ENCODE peak calls at places on chromosomes 6 and 20, in seven cellular contexts. Y, O, G, W, N, J and R are unnamed samples. For H3K36me3 and H3K4me1, the result is how much of the 10 kb centered on the place peaks cover.

GRCh38 chr6:160041608-160042007 is 72.7 kb downstream of the IGF2R start:
- DNase-seq in G (no peak), O (no peak), N (peak), Y (peak), W (peak), J (peak), R (peak)

GRCh38 chr20:36092424-36093024 is 62.0 kb upstream of the EPB41L1 start:
- DNase-seq in G (peak), J (peak), N (peak), Y (no peak), O (peak), W (no peak), R (peak)

GRCh38 chr6:16248271-16248670 is 9.9 kb downstream of the GMPR start:
- DNase-seq in N (no peak), O (no peak), Y (no peak), J (no peak), W (no peak), G (no peak), R (no peak)

GRCh38 chr20:13260620-13261279 is 39.7 kb downstream of the ISM1 start:
- DNase-seq in Y (no peak), G (no peak), J (no peak), O (no peak), W (no peak), N (no peak), R (no peak)

GRCh38 chr6:158026054-158026900 is 44.6 kb downstream of the SYNJ2 start:
- DNase-seq in J (peak), G (peak), Y (peak), N (peak), O (peak), W (peak), R (peak)

GRCh38 chr6:22306741-22307466 is 10.1 kb upstream of the PRL start:
- DNase-seq in J (no peak), N (no peak), W (no peak), G (no peak), O (no peak), Y (no peak), R (no peak)

GRCh38 chr6:7559651-7560385 is 18.3 kb downstream of the DSP start:
- DNase-seq in Y (no peak), G (no peak), N (no peak), J (no peak), W (no peak), O (no peak), R (no peak)

GRCh38 chr20:56986931-56987720 is 279.3 kb downstream of the BMP7 start:
- DNase-seq in O (no peak), Y (no peak), W (no peak), G (no peak), J (no peak), N (no peak), R (no peak)

GRCh38 chr6:83031689-83032088 is 34.0 kb downstream of the UBE3D start:
- DNase-seq in N (no peak), O (no peak), Y (no peak), J (no peak), W (no peak), G (no peak), R (no peak)

GRCh38 chr6:29667158-29667557 is 10.3 kb downstream of the MOG start:
- DNase-seq in J (no peak), G (no peak), Y (no peak), O (no peak), N (no peak), W (no peak), R (no peak)

GRCh38 chr6:140601409-140601808 is 1227.0 kb upstream of the CITED2 start:
- DNase-seq in J (no peak), W (no peak), N (no peak), G (no peak), O (no peak), Y (no peak), R (no peak)

GRCh38 chr6:90355965-90356364 is 59.3 kb upstream of the BACH2 start:
- DNase-seq in G (no peak), N (no peak), Y (no peak), W (no peak), J (no peak), O (no peak), R (no peak)

GRCh38 chr20:43799150-43799711 is 72.4 kb upstream of the GTSF1L start:
- DNase-seq in J (no peak), G (no peak), O (no peak), N (no peak), W (no peak), Y (no peak), R (no peak)

GRCh38 chr6:132132911-132133639 is 181.9 kb upstream of the CCN2 start:
- DNase-seq in G (peak), O (no peak), N (no peak), J (no peak), Y (no peak), W (peak), R (no peak)

GRCh38 chr20:61293951-61294350 is 41.9 kb downstream of the CDH4 start:
- DNase-seq in Y (no peak), W (no peak), N (no peak), O (no peak), J (no peak), G (no peak), R (no peak)

GRCh38 chr6:113432729-113433505 is 424.2 kb upstream of the MARCKS start:
- DNase-seq in G (no peak), N (no peak), W (no peak), O (no peak), J (no peak), Y (no peak), R (no peak)

GRCh38 chr6:71510856-71511255 is 222.2 kb downstream of the OGFRL1 start:
- DNase-seq in Y (no peak), W (no peak), O (no peak), N (no peak), G (peak), J (no peak), R (no peak)

GRCh38 chr20:28562510-28562898 is 2695.0 kb upstream of the DEFB115 start:
- DNase-seq in Y (no peak), J (no peak), N (no peak), W (peak), O (no peak), G (no peak), R (no peak)

GRCh38 chr20:53961527-53961926 is 108.9 kb downstream of the BCAS1 start:
- DNase-seq in N (no peak), J (no peak), W (no peak), O (no peak), G (peak), Y (no peak), R (no peak)

GRCh38 chr20:48544402-48545333 is 283.1 kb downstream of the PREX1 start:
- DNase-seq in O (no peak), W (no peak), J (no peak), Y (no peak), G (no peak), N (no peak), R (no peak)

GRCh38 chr20:37902504-37903313 is at the start of gene VSTM2L:
- DNase-seq in G (no peak), J (no peak), N (peak), Y (no peak), O (no peak), W (peak), R (no peak)

GRCh38 chr6:86016567-86016966 is 373.9 kb upstream of the SYNCRIP start:
- DNase-seq in Y (no peak), W (no peak), N (no peak), J (no peak), O (no peak), G (no peak), R (no peak)

GRCh38 chr20:16132399-16132798 is 440.8 kb downstream of the KIF16B start:
- DNase-seq in O (no peak), W (no peak), Y (no peak), N (no peak), G (no peak), J (no peak), R (no peak)

GRCh38 chr6:3457710-3458605 is 1.1 kb upstream of the SLC22A23 start:
- DNase-seq in G (peak), J (no peak), W (no peak), Y (no peak), O (no peak), N (peak), R (no peak)

GRCh38 chr6:93392797-93393196 is 26.6 kb downstream of the EPHA7 start:
- DNase-seq in Y (no peak), O (no peak), W (no peak), G (no peak), N (no peak), J (no peak), R (no peak)

GRCh38 chr20:15332711-15333160 is 995.3 kb upstream of the FLRT3 start:
- DNase-seq in Y (no peak), O (no peak), G (no peak), J (no peak), W (no peak), N (no peak), R (no peak)

GRCh38 chr6:142827356-142827755 is 117.6 kb downstream of the HIVEP2 start:
- DNase-seq in W (no peak), O (no peak), N (no peak), Y (no peak), J (peak), G (peak), R (no peak)

GRCh38 chr20:48921883-48922867 is 664 bp downstream of the ARFGEF2 start:
- DNase-seq in Y (no peak), J (peak), G (peak), W (peak), O (no peak), N (peak), R (peak)

GRCh38 chr6:167558213-167558869 is 233.5 kb downstream of the TTLL2 start:
- DNase-seq in W (no peak), Y (no peak), G (no peak), O (no peak), N (no peak), J (no peak), R (no peak)

GRCh38 chr6:154276810-154277577 is 79.6 kb downstream of the IPCEF1 start:
- DNase-seq in Y (no peak), J (no peak), O (peak), N (no peak), W (peak), G (peak), R (no peak)

GRCh38 chr6:73803562-73804221 is 107.7 kb downstream of the CD109 start:
- DNase-seq in Y (no peak), O (no peak), W (peak), N (no peak), J (no peak), G (peak), R (no peak)

GRCh38 chr6:162907876-162908481 is 180.2 kb downstream of the PACRG start:
- DNase-seq in Y (no peak), O (no peak), J (no peak), N (no peak), G (peak), W (peak), R (no peak)

DNA sequence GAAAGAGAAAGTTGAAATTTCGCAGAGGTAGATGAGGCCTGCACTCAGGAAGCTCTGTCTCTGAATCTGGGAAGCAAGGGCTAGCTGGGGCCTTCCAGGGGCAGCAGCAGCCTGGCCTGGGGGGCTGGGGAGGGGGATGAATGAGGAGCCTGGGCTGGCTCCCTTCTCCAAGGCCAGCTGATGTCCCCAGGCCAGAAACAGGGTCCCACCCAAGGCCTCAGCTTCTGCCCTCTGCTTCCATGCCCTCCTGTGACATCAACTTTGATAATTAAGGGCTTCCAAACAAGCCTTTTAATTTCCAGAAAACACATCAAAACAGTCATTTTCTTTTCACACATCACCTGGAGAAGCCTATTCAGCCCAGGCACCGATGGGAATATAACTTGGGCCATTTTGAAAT is 15.4 kb downstream of the TFAP2A start:
- DNase-seq in O (no peak), J (no peak), W (no peak), Y (no peak), G (no peak), N (no peak), R (no peak)
- H3K36me3 ChIP-seq in O (under half), J (under half), W (under half), Y (under half), G (under half), N (under half), R (under half)

GRCh38 chr20:63009044-63009961 is 2.5 kb upstream of the BHLHE23 start:
- DNase-seq in G (peak), O (peak), J (peak), Y (peak), N (peak), W (no peak), R (peak)
- H3K4me1 ChIP-seq in G (under half), O (under half), J (under half), Y (under half), N (under half), W (under half), R (under half)

GRCh38 chr6:44306710-44307109 is 6.4 kb downstream of the AARS2 start:
- DNase-seq in W (no peak), G (no peak), O (no peak), J (no peak), N (no peak), Y (no peak), R (no peak)

GRCh38 chr6:44305200-44305725 is 7.9 kb downstream of the AARS2 start:
- DNase-seq in J (no peak), O (no peak), N (no peak), Y (no peak), G (no peak), W (no peak), R (no peak)

GRCh38 chr6:44309092-44309491 is 4.1 kb downstream of the AARS2 start:
- DNase-seq in J (no peak), O (no peak), W (peak), G (no peak), N (no peak), Y (no peak), R (peak)

GRCh38 chr6:44309631-44310030 is 3.5 kb downstream of the AARS2 start:
- DNase-seq in G (no peak), Y (no peak), W (no peak), J (no peak), O (no peak), N (no peak), R (no peak)

DNA sequence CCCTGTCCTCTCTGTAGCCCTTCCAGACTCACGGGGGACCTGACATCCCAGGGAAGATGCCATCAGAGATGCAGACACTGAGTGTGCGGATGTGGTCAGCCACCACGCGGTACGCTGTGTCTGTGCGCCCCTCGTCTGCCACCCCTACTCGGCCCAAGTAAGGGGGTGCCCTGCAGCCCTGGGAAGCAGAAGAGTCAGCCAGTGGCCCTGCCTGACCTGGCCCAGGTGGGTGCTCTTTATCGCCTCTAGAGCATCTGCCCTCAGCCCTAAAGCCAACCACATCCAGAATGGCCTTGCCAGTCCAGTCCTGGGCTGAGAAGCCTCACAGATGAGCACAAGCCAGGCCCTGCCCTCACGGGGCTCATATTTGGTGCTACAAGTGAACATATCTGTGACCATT is 5.9 kb downstream of the AARS2 start:
- DNase-seq in W (no peak), O (no peak), Y (no peak), J (no peak), N (no peak), G (no peak), R (no peak)
- H3K36me3 ChIP-seq in W (under half), O (half or more), Y (half or more), J (under half), N (under half), G (half or more), R (under half)

GRCh38 chr6:36636687-36637418 is 41.7 kb upstream of the CDKN1A start:
- DNase-seq in J (no peak), G (no peak), W (no peak), O (no peak), Y (no peak), N (no peak), R (no peak)
- H3K4me1 ChIP-seq in J (under half), G (under half), W (under half), O (under half), Y (under half), N (under half), R (under half)

DNA sequence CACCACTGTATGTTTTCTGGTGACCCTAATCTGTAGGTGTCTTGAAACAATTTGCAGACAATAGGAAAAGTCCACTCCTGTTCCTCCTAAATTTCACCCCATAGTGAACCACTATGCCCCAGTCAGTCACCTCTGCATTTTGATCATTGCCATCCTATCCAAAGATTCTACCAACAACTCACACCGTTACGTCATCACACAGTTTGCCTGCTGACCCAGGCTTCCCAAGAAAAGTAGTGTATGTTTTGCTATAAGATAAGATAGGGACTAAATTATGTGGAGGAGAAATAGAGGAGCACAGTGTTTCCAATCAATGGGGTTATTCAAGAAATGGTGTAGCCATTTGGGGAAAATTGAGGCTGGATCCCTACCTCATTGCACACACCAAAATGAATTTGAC is 58.8 kb downstream of the GNAS start:
- DNase-seq in J (no peak), Y (no peak), W (no peak), O (no peak), N (no peak), G (no peak), R (no peak)
- H3K36me3 ChIP-seq in J (under half), Y (under half), W (half or more), O (under half), N (under half), G (under half), R (under half)

DNA sequence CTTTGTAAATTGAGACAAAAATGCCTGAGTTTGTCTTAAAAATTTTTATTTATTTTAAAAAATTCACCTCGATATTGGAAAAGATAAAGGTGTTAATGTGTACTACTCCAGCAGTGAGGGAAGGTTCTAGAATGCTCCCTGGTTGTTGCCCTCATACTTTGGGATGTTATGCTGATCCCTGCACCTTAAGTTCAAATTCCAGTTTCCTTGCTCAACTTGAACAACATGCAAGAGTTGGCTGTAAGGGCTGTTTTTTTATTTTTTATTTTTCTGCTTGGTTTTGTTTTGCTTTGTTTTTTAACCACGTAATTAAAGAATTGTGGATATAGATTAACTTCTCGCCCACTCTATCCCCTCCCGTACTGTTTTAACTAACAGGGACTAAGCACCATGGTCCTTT is 158.7 kb upstream of the CITED2 start:
- DNase-seq in N (no peak), G (no peak), W (no peak), J (no peak), Y (no peak), O (no peak), R (no peak)
- H3K4me1 ChIP-seq in N (under half), G (under half), W (under half), J (under half), Y (under half), O (under half), R (under half)

GRCh38 chr20:31595654-31596411 is 9.3 kb upstream of the ID1 start:
- DNase-seq in G (peak), J (peak), W (peak), O (no peak), N (no peak), Y (peak), R (peak)
- H3K36me3 ChIP-seq in G (under half), J (under half), W (under half), O (under half), N (under half), Y (under half), R (under half)

DNA sequence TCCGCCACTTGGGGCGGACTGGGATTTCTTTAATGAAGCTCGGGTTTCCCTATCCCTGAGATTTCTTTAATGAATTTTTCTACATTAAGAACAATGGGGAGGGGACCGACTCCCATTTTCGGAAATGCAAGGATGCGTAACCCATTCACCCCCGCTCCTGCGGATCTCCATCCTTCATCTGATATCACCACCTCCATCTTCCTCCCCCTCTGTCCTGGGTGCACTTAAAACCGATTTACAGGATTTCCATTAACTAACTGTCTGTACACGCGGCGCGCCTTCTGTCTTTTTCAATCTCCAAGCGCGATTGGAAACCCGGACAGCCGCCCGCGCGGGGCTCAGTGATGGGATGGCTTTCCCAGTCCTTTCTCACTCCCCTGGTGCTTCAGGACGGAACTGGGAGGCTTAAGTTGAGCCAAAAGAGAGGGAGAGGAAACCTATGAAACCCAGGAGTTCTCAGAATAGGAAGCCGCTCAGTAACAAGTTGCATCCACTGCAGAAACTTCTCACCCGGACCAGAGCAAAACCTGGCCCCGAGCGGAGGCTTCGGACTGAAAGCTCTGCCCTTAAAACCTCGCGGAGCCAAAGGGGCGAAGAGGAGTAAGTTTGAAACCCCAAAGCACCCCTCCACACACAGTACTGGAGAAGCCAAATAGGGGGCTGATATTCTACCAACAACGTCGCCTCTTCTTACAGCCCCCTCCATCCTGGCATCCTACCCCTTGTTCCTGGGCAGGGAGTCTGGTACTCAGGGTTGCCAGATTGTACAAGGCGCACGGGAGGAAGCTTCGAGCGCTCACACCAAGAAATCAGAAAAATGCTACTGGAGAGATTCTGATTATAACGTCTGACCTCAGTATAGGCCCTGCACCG is 721 bp upstream of the COL12A1 start:
- DNase-seq in O (no peak), G (peak), W (peak), J (peak), N (no peak), Y (no peak), R (peak)
- H3K4me1 ChIP-seq in O (under half), G (under half), W (under half), J (under half), N (under half), Y (under half), R (under half)

GRCh38 chr6:42079941-42080464 is 29.7 kb downstream of the TAF8 start:
- DNase-seq in G (no peak), Y (no peak), O (no peak), W (no peak), N (no peak), J (no peak), R (no peak)

GRCh38 chr6:42073287-42073686 is 23.0 kb downstream of the TAF8 start:
- DNase-seq in O (no peak), Y (no peak), N (no peak), J (no peak), W (no peak), G (no peak), R (no peak)

GRCh38 chr6:42075159-42075838 is 25.0 kb downstream of the TAF8 start:
- DNase-seq in J (peak), G (peak), Y (peak), O (peak), N (peak), W (peak), R (peak)

GRCh38 chr6:42083530-42083929 is 33.2 kb downstream of the TAF8 start:
- DNase-seq in Y (no peak), O (no peak), J (no peak), G (no peak), N (no peak), W (no peak), R (no peak)

GRCh38 chr6:42078391-42078790 is 28.1 kb downstream of the TAF8 start:
- DNase-seq in N (no peak), W (no peak), G (no peak), O (no peak), Y (no peak), J (no peak), R (no peak)
- H3K36me3 ChIP-seq in N (under half), W (under half), G (under half), O (under half), Y (half or more), J (under half), R (under half)